ENCODE peak calls at places on chromosomes 4 and X, in six cellular contexts. L is spleen, H is uterus, F is heart left ventricle, E is transverse colon, Q is adrenal gland. G is an unnamed sample.

GRCh38 chr4:73707918-73708577 is 32.3 kb upstream of the CXCL8 start:
- DNase-seq in L (no peak), H (peak; percentile 68), F (peak; percentile 31), E (peak; percentile 39), Q (peak; percentile 84), G (no peak)

GRCh38 chr4:75547647-75548387 is 8.0 kb upstream of the ODAPH start:
- DNase-seq in L (no peak), H (peak; percentile 23), F (peak; percentile 21), E (peak; percentile 42), Q (peak; percentile 18), G (no peak)

GRCh38 chr4:170229021-170229420 is 139.3 kb upstream of the AADAT start:
- DNase-seq in L (no peak), H (no peak), F (no peak), E (no peak), Q (no peak), G (no peak)

GRCh38 chr4:23135792-23136645 is 443.3 kb downstream of the GBA3 start:
- DNase-seq in L (no peak), H (no peak), F (no peak), E (no peak), Q (no peak), G (no peak)

GRCh38 chrX:135489542-135489941 is 30.9 kb upstream of the INTS6L start:
- DNase-seq in L (no peak), H (no peak), F (no peak), E (no peak), Q (no peak), G (no peak)

GRCh38 chrX:16212024-16212423 is 44.7 kb downstream of the MAGEB17 start:
- DNase-seq in L (no peak), H (no peak), F (no peak), E (no peak), Q (no peak), G (no peak)

GRCh38 chr4:124178449-124179021 is 534.0 kb downstream of the ANKRD50 start:
- DNase-seq in L (no peak), H (no peak), F (no peak), E (no peak), Q (no peak), G (no peak)

GRCh38 chrX:49842603-49843002 is 13.5 kb downstream of the PAGE4 start:
- DNase-seq in L (no peak), H (no peak), F (no peak), E (no peak), Q (no peak), G (no peak)

GRCh38 chr4:81528979-81529378 is 57.3 kb upstream of the RASGEF1B start:
- DNase-seq in L (no peak), H (no peak), F (no peak), E (no peak), Q (no peak), G (no peak)

GRCh38 chr4:38920186-38920585 is 52.6 kb downstream of the FAM114A1 start:
- DNase-seq in L (no peak), H (no peak), F (no peak), E (no peak), Q (no peak), G (no peak)

GRCh38 chr4:128601992-128602695 is 207.4 kb upstream of the JADE1 start:
- DNase-seq in L (no peak), H (no peak), F (no peak), E (no peak), Q (peak; percentile 55), G (no peak)

GRCh38 chr4:98864560-98864959 is 64.4 kb downstream of the EIF4E start:
- DNase-seq in L (no peak), H (no peak), F (no peak), E (peak; percentile 13), Q (no peak), G (no peak)

GRCh38 chr4:11599044-11599443 is 170.3 kb upstream of the HS3ST1 start:
- DNase-seq in L (no peak), H (no peak), F (no peak), E (no peak), Q (no peak), G (no peak)

GRCh38 chrX:65587616-65588526 is 53.3 kb upstream of the LAS1L start:
- DNase-seq in L (no peak), H (peak; percentile 83), F (peak; percentile 73), E (peak; percentile 86), Q (peak; percentile 64), G (no peak)

GRCh38 chrX:136607236-136607635 is 40.7 kb upstream of the CD40LG start:
- DNase-seq in L (no peak), H (no peak), F (no peak), E (no peak), Q (no peak), G (no peak)

GRCh38 chr4:145936142-145937020 is 2.2 kb downstream of the ZNF827 start:
- DNase-seq in L (peak; percentile 92), H (peak; percentile 73), F (peak; percentile 78), E (peak; percentile 75), Q (peak; percentile 74), G (peak; percentile 23)
- TF ChIP-seq POLR2A in L (no peak), H (no peak), F (peak; percentile 28), E (peak; percentile 46), Q (peak; percentile 63), G (peak; percentile 15)

DNA sequence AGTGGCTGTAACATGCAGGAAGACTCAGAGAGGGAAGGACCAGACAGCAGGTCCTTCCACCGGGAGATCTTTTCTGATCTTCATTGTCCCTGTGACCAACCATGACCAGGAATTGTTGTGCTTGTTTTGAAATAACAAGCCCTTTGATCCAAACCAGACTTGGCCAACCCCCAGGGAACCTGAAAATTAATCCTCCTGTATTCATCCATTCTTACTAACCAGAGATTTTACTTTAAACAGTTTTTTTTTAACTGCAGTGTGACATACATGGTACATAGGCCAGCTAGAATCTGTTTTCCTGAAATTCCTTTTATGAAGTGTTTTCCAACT is 4.0 kb downstream of the WFS1 start:
- DNase-seq in L (no peak), H (no peak), F (no peak), E (no peak), Q (no peak), G (no peak)
- H3K4me1 ChIP-seq in L (peaks cover 33% of the 10 kb centered on the region), H (peaks cover 50% of the 10 kb centered on the region), F (peaks cover 92% of the 10 kb centered on the region), E (peaks cover 55% of the 10 kb centered on the region), Q (peaks cover 29% of the 10 kb centered on the region), G (peaks cover 34% of the 10 kb centered on the region)

DNA sequence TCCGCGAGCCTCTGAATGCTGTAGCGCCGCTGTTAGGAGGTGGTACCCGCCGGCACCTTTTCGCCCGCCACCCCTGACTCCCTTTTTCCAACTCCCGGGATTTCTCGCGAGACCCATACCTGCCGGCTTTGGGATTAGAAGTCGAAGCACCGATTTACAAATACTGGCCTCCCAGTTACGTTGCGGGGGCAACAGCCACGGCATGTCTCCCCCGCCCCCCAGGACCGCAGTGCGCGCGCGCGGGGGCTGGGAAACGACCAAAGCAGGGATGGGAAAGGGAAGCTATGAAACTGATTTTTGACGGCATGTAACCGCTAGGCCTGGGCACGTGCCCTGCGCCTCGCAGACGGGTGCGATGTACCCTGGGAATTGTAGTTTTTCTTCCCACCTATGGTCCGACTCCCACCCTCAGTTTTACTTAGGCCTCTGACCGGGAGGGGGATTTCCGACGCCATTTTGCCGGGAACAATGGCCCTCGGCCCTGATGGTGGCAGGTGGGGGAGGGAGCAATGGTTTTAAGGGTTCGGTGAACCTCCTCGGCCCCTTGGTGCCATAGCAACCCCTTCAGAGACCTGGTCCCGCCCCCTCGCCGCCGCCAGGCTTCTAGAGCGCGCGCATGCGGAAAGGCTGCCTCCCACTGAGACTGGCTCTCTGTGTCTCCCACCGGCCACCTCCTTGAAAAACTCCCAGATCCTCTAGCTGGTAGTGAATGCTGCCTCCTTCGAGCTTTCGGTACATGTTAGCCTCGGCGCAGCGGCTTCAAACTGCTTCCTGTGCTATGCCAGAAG is 772 bp upstream of the WNK3 start:
- DNase-seq in L (peak; percentile 73), H (peak; percentile 34), F (peak; percentile 32), E (peak; percentile 20), Q (peak; percentile 60), G (no peak)
- H3K4me3 ChIP-seq in L (peak overlapping the region; percentile 43), H (peak overlapping the region; percentile 43), F (peak overlapping the region; percentile 7), E (peak overlapping the region; percentile 47), Q (peak overlapping the region; percentile 7), G (peak overlapping the region; percentile 35)

GRCh38 chrX:103584606-103585005 is 709 bp upstream of the TCEAL4 start:
- DNase-seq in L (no peak), H (no peak), F (no peak), E (no peak), Q (no peak), G (no peak)

GRCh38 chrX:103586314-103586646 is 965 bp downstream of the TCEAL4 start:
- DNase-seq in L (no peak), H (peak; percentile 37), F (no peak), E (no peak), Q (peak; percentile 37), G (no peak)

GRCh38 chrX:103586659-103587058 is 1.3 kb downstream of the TCEAL4 start:
- DNase-seq in L (no peak), H (no peak), F (no peak), E (no peak), Q (no peak), G (no peak)

GRCh38 chrX:103585421-103586313 is at the start of gene TCEAL4:
- DNase-seq in L (peak; percentile 85), H (peak; percentile 72), F (peak; percentile 68), E (peak; percentile 68), Q (peak; percentile 70), G (no peak)
- TF ChIP-seq POLR2A in L (no peak), H (peak; percentile 42), F (peak; percentile 29), E (peak; percentile 26), Q (peak; percentile 56), G (peak; percentile 57)

DNA sequence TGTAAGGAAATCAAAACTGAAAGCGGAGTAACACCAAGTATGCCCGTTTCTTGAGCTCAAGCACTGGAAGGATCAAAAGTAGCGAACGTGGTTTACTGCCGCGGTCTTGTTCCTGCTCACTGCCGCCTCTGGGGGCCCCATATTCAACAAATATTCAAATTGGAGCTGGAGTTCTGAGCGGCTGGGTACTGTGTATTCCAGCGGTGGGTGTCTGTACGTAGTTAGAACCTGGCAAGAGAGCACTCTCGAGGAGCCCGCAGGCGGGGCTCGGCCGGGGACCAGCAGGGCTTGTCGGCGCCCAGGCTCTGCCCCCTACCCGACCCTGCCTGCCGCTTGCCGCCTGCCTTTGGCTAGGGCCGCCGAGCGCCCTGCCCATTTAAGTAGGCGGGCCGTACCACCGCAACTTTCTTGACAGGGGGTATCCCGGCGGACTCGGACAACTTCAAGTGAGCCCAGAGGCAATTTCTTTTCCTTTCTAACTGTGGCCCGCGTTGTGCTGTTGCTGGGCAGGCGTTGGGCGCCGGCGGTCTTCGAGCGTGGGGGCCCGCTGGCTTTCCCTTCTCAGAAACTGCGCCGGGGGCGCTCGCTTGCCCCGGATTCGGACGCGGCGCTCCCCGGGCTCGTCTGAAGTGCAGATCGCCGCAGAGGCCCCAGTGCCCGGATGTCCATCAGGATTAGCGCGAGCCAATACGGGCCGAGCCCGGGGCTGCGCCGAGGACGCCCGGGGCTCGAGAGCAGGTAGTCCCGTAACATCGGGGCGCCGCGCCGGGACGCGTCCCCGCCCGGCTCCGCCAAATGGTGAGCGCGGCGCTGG is 71.9 kb downstream of the AFF1 start:
- DNase-seq in L (peak; percentile 99), H (peak; percentile 90), F (peak; percentile 94), E (peak; percentile 94), Q (peak; percentile 93), G (peak; percentile 71)
- H3K4me1 ChIP-seq in L (peaks cover 38% of the 10 kb centered on the region), H (no peaks in the 10 kb centered on the region), F (peaks cover 49% of the 10 kb centered on the region), E (peaks cover 43% of the 10 kb centered on the region), Q (peaks cover 24% of the 10 kb centered on the region), G (peaks cover 28% of the 10 kb centered on the region)

GRCh38 chr4:76897522-76898384 is at the start of gene SOWAHB:
- DNase-seq in L (no peak), H (no peak), F (no peak), E (peak; percentile 93), Q (peak; percentile 49), G (no peak)
- H3K4me3 ChIP-seq in L (peak within 1 kb of the TSS; percentile 52), H (peak within 1 kb of the TSS; percentile 36), F (peak within 1 kb of the TSS; percentile 39), E (peak within 1 kb of the TSS; percentile 73), Q (peak within 1 kb of the TSS; percentile 20), G (peak within 1 kb of the TSS; percentile 70)